ENCODE peak calls at places on chromosomes 13 and 19, in six cellular contexts. L, H, X, V, D and Z are unnamed samples.

GRCh38 chr13:94065741-94066140 is 413.7 kb downstream of the DCT start:
- DNase-seq in L (no peak), H (no peak), X (no peak), V (peak; percentile 78), D (no peak), Z (no peak)

GRCh38 chr19:35468637-35469036 is 20.6 kb downstream of the FFAR2 start:
- DNase-seq in L (peak; percentile 64), H (peak; percentile 43), X (peak; percentile 49), V (no peak), D (peak; percentile 77), Z (peak; percentile 42)

GRCh38 chr19:37217533-37217854 is 520 bp upstream of the ZNF383 start:
- DNase-seq in L (no peak), H (no peak), X (no peak), V (no peak), D (no peak), Z (no peak)

GRCh38 chr13:75656590-75656989 is 20.5 kb downstream of the LMO7 start:
- DNase-seq in L (peak; percentile 31), H (no peak), X (no peak), V (peak; percentile 39), D (no peak), Z (no peak)

GRCh38 chr19:13026478-13026999 is 31.3 kb downstream of the NFIX start:
- DNase-seq in L (peak; percentile 45), H (peak; percentile 68), X (no peak), V (peak; percentile 57), D (peak; percentile 80), Z (no peak)

GRCh38 chr13:30681489-30682242 is 53.7 kb upstream of the ALOX5AP start:
- DNase-seq in L (peak; percentile 73), H (no peak), X (no peak), V (peak; percentile 80), D (no peak), Z (no peak)

GRCh38 chr13:23020246-23020843 is 160.4 kb upstream of the SGCG start:
- DNase-seq in L (peak; percentile 74), H (peak; percentile 66), X (peak; percentile 43), V (peak; percentile 57), D (peak; percentile 52), Z (no peak)

GRCh38 chr13:20721454-20722357 is 18.2 kb downstream of the IL17D start:
- DNase-seq in L (peak; percentile 78), H (peak; percentile 54), X (no peak), V (peak; percentile 79), D (peak; percentile 62), Z (no peak)

GRCh38 chr19:4636151-4636717 is 3.1 kb upstream of the TNFAIP8L1 start:
- DNase-seq in L (peak; percentile 71), H (peak; percentile 77), X (peak; percentile 81), V (peak; percentile 34), D (peak; percentile 52), Z (peak; percentile 70)

GRCh38 chr19:19538767-19539166 is 702 bp downstream of the CILP2 start:
- DNase-seq in L (peak; percentile 33), H (no peak), X (no peak), V (no peak), D (no peak), Z (no peak)

GRCh38 chr19:14558370-14559066 is 13.3 kb downstream of the NDUFB7 start:
- DNase-seq in L (no peak), H (no peak), X (no peak), V (no peak), D (no peak), Z (no peak)

GRCh38 chr19:14561249-14561648 is 10.6 kb downstream of the NDUFB7 start:
- DNase-seq in L (no peak), H (no peak), X (no peak), V (no peak), D (no peak), Z (no peak)

GRCh38 chr19:14561832-14562351 is 10.0 kb downstream of the NDUFB7 start:
- DNase-seq in L (peak; percentile 25), H (no peak), X (no peak), V (peak; percentile 19), D (peak; percentile 34), Z (no peak)

GRCh38 chr19:14560776-14561108 is 11.1 kb downstream of the NDUFB7 start:
- DNase-seq in L (no peak), H (no peak), X (no peak), V (no peak), D (no peak), Z (no peak)

DNA sequence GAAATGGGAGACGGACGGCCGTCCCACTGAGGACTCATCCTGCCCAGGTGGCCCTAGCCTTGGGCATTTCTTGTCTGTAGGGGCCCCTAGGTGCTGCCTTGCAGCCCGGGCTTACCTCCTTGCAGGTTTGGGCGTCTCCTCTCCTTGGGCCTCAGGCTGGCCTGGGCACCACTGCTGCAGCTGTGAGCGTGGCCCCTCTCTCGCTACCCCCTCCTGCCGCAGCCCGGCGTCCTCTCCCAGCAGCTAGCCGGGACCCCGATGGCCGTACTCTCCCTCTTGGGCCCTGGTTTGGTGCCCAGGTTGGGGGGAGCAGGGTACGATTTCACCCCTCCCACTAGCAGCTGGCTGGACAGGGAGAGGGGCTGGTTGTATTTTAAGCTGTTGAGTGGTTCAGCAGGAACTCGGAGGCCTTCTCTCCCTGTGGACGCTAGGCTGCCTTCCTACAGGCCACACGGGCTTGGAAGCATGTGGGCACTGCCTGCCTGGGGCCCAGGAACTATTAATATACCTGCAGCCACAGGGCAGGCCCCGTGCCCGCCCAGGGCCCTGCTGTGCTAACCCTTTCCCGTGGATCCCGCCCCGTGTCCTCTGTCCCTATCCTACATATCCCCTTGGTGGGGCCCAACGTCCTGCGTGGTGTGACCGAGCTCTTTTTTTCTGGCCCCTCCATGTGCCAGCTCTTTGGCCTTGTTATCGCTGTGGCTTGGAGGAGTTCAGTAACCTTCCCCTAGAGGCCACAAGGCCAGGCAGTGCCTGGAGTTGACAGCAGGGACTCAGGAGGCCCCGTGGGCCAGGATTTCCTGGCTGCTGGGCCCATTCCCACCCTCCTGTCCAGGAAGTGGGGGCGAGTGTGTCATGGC is 11.7 kb downstream of the NDUFB7 start:
- DNase-seq in L (no peak), H (no peak), X (no peak), V (no peak), D (no peak), Z (no peak)
- H3K27ac ChIP-seq in L (peak overlapping the region; percentile 92), H (no peak overlapping the region), X (no peak overlapping the region), V (no peak overlapping the region), D (no peak overlapping the region), Z (peak overlapping the region; percentile 50)

GRCh38 chr13:44760434-44760833 is 184.3 kb upstream of the TSC22D1 start:
- DNase-seq in L (no peak), H (no peak), X (no peak), V (no peak), D (peak; percentile 54), Z (no peak)

GRCh38 chr13:44764334-44764733 is 188.2 kb upstream of the TSC22D1 start:
- DNase-seq in L (peak; percentile 38), H (no peak), X (no peak), V (no peak), D (peak; percentile 89), Z (no peak)

GRCh38 chr13:44765076-44765475 is 188.9 kb upstream of the TSC22D1 start:
- DNase-seq in L (peak; percentile 25), H (no peak), X (no peak), V (no peak), D (peak; percentile 74), Z (no peak)

GRCh38 chr13:44762946-44763345 is 186.8 kb upstream of the TSC22D1 start:
- DNase-seq in L (peak; percentile 52), H (no peak), X (no peak), V (peak; percentile 45), D (no peak), Z (no peak)

DNA sequence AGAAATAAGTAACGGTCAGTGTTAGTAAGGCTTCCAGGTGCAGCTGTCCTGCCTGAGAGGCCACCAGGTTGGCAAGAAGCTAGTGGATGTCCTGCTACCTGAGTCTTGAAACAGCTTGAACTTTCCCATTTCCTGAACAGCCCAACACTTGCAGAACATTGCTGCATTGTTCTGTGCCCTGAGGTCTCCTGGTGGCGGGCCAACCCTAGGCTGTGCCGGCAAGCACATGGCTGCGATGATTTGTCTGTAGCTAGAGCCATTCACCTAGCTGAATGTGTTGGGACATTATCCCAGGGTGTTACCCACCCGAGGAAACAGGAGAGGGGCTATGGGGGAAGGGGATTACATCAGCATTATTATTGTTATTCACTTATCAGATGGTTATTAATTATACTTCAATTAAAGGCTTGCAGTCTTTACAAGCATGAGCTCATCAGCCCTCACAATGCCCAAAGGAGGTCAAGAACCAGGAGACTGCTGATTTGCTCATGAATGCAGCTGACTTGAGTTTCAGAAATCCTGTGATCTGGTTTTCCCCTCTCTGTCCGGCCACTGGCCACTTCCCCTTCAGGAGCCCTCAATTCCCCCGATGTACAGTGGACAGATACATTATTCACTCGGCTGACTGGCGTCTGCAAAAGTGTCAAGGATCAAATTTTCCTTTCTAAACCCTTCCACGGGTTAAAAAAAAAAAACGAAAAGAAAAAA is 187.6 kb upstream of the TSC22D1 start:
- DNase-seq in L (peak; percentile 45), H (no peak), X (no peak), V (no peak), D (peak; percentile 79), Z (no peak)
- TF ChIP-seq CTCF in L (no peak), H (no peak), X (no peak), V (no peak), D (peak; percentile 32), Z (no peak)

DNA sequence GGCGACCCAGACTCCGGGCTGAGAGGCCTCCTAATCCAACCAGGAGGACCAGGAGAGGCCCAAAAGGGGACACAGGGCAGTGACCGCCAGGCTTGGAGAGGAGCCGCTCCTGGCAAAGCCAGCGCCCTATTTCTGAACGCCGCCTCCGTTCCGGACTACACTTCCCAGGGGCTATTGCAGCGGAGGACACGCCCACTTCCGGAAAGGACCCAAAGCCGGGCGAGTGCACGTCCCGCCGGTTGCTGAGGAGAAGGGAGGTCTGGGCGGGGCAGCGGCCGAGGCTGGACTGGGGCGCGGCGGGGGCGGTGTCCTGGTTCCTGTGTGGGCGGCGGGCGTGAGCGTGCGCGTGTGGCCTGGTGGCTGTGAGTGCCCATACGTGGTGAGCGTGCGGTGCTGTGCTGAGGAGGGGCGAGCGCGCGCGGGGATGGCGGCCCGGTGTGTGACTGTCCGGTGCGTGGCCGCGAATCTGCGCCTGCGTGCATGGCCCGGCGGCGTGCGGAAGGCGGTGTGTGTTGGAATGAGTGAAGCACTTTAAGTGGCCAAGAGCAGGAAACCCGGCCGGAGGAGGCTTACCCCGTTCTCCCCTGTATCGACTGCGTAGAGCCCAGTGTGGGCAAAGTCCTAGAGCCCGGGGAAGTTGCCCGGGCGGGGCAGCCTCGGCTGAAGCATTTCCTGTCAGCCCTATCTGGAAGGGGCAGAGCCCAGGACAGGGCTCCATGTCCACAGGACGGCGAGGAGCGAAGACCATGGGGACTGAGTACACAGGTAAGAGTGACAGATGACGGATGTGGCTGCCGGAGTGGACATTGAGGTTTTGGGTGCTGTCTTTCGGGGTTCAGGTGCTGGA is at the start of gene ZNF470:
- DNase-seq in L (peak; percentile 96), H (peak; percentile 46), X (peak; percentile 85), V (peak; percentile 87), D (peak; percentile 97), Z (peak; percentile 76)
- H3K9me3 ChIP-seq in L (peaks cover 3% of the 10 kb centered on the region), H (peaks cover 68% of the 10 kb centered on the region), X (peaks cover 65% of the 10 kb centered on the region), V (peaks cover 58% of the 10 kb centered on the region), D (no peaks in the 10 kb centered on the region), Z (peaks cover 72% of the 10 kb centered on the region)

DNA sequence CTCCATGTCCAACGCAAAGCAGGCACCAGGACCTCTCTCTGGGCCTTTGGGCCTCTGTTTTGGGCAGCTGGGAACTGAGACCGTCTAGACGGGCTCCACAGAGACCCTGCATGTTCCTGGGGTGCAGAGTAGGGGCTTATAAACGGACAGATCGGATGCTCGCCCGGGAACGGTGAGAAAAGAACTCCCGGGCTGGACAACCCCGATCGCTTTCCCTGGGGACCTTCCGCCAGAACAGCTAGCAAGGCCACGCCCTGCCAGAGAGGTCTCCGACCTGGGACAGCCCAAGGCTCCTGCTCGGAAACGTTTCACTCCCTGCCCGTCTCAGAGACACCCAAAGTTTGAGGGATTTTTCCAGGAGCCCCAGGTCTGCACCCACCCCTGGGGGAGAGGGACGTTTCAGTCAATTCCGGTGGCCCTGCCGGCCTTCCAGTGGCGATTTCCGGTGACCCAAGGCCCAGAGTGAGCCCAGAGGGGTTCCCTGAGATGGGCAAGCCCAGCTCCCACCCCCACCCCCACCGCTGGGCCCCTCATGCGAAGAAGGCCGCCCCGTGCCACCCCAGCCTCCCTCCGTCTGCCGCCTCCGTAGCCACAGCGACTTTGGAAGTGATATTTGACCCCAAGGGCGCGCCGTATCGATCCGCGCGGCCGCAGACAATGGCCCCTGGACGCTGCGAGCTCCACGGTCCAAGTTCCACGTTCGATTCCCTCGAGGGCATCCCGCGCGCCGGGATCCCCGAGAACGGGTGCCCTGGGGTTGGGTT is 1.7 kb downstream of the NR2F6 start:
- DNase-seq in L (peak; percentile 54), H (peak; percentile 42), X (no peak), V (peak; percentile 20), D (peak; percentile 64), Z (no peak)
- H3K27ac ChIP-seq in L (peak overlapping the region; percentile 73), H (no peak overlapping the region), X (peak overlapping the region; percentile 44), V (peak overlapping the region; percentile 69), D (peak overlapping the region; percentile 97), Z (no peak overlapping the region)